ENCODE peak calls at places on chromosomes 5 and 9, in seven cellular contexts. O is heart left ventricle; L is mammary epithelial cell; J is A673; H is endodermal cell; S is SK-N-SH; Y is CD8-positive, alpha-beta T cell. F is an unnamed sample.
A peak's percentile ranks its signal among the peaks of the same experiment; 100 is the strongest.

GRCh38 chr5:114305402-114306207 is 56.3 kb upstream of the KCNN2 start:
- DNase-seq in S (no peak), O (no peak), J (peak; percentile 8), Y (no peak), L (peak; percentile 6), H (peak; percentile 67), F (no peak)

GRCh38 chr5:16741007-16741406 is 124.2 kb upstream of the RETREG1 start:
- DNase-seq in H (no peak), O (no peak), S (peak; percentile 50), Y (no peak), L (peak; percentile 89), J (no peak), F (no peak)

GRCh38 chr5:24535646-24536045 is 109.1 kb downstream of the CDH10 start:
- DNase-seq in J (peak; percentile 48), Y (no peak), H (no peak), S (no peak), O (no peak), L (no peak), F (no peak)

GRCh38 chr9:37062331-37062730 is 28.3 kb upstream of the PAX5 start:
- DNase-seq in L (no peak), J (no peak), O (no peak), H (no peak), S (no peak), Y (no peak), F (no peak)

GRCh38 chr5:176438959-176439757 is 9.0 kb upstream of the FAF2 start:
- DNase-seq in J (no peak), S (no peak), O (no peak), H (peak; percentile 55), Y (no peak), L (peak; percentile 70), F (no peak)

GRCh38 chr5:157361865-157362465 is 96.0 kb downstream of the CYFIP2 start:
- DNase-seq in H (no peak), O (no peak), S (peak; percentile 16), Y (no peak), L (no peak), J (no peak), F (no peak)

GRCh38 chr9:122498883-122499288 is 11.7 kb upstream of the OR1J2 start:
- DNase-seq in J (peak; percentile 76), Y (no peak), O (no peak), L (peak; percentile 86), H (peak; percentile 79), S (peak; percentile 45), F (peak; percentile 28)

GRCh38 chr5:180718810-180719453 is 20.9 kb downstream of the OR2Y1 start:
- DNase-seq in Y (peak; percentile 13), H (peak; percentile 72), L (peak; percentile 16), S (peak; percentile 16), O (no peak), J (peak; percentile 46), F (peak; percentile 44)

GRCh38 chr9:88801214-88801796 is 190.0 kb upstream of the S1PR3 start:
- DNase-seq in Y (no peak), L (no peak), H (no peak), O (no peak), S (no peak), J (no peak), F (no peak)

GRCh38 chr5:173534664-173535063 is 81.8 kb downstream of the BOD1 start:
- DNase-seq in Y (no peak), H (no peak), L (no peak), S (no peak), J (no peak), O (no peak), F (no peak)

GRCh38 chr5:2750758-2751464 is 566 bp downstream of the IRX2 start:
- DNase-seq in S (no peak), L (peak; percentile 34), J (no peak), O (peak; percentile 65), Y (no peak), H (peak; percentile 80), F (no peak)

GRCh38 chr9:68631811-68632210 is 73.2 kb upstream of the PIP5K1B start:
- DNase-seq in H (no peak), Y (no peak), L (no peak), J (no peak), S (no peak), O (no peak), F (no peak)

GRCh38 chr5:112626079-112626478 is 111.6 kb upstream of the APC start:
- DNase-seq in J (no peak), Y (no peak), O (no peak), H (no peak), L (no peak), S (no peak), F (no peak)

GRCh38 chr5:174571662-174572397 is 152.6 kb upstream of the MSX2 start:
- DNase-seq in O (peak; percentile 57), S (peak; percentile 45), Y (no peak), J (peak; percentile 86), H (peak; percentile 84), L (peak; percentile 85), F (no peak)

GRCh38 chr5:72363146-72363802 is 43.1 kb downstream of the PTCD2 start:
- DNase-seq in O (no peak), J (peak; percentile 52), L (peak; percentile 79), H (peak; percentile 60), Y (no peak), S (no peak), F (no peak)

GRCh38 chr5:77973253-77973609 is 197.1 kb upstream of the TBCA start:
- DNase-seq in L (no peak), O (no peak), H (peak; percentile 89), Y (no peak), S (no peak), J (peak; percentile 28), F (no peak)

GRCh38 chr5:17154211-17154996 is 63.0 kb upstream of the BASP1 start:
- DNase-seq in L (peak; percentile 91), O (no peak), J (no peak), Y (no peak), S (no peak), H (peak; percentile 77), F (no peak)

GRCh38 chr5:39137391-39138181 is 63.4 kb upstream of the RICTOR start:
- DNase-seq in J (peak; percentile 5), S (no peak), L (no peak), H (no peak), O (no peak), Y (no peak), F (no peak)

GRCh38 chr9:128370367-128370751 is 815 bp upstream of the URM1 start:
- DNase-seq in H (no peak), L (peak; percentile 46), O (no peak), J (no peak), S (no peak), Y (no peak), F (no peak)

GRCh38 chr9:136759436-136760325 is 1.6 kb upstream of the LCN8 start:
- DNase-seq in Y (no peak), J (no peak), O (peak; percentile 61), H (no peak), S (no peak), L (no peak), F (no peak)

GRCh38 chr5:68949711-68950110 is 144.1 kb upstream of the SLC30A5 start:
- DNase-seq in J (no peak), S (no peak), O (no peak), H (peak; percentile 71), L (no peak), Y (no peak), F (no peak)

GRCh38 chr9:121676916-121677315 is 25.5 kb downstream of the DAB2IP start:
- DNase-seq in S (no peak), J (no peak), L (no peak), O (peak; percentile 29), Y (no peak), H (no peak), F (no peak)

GRCh38 chr9:112348257-112348992 is 15.0 kb upstream of the PTBP3 start:
- DNase-seq in O (peak; percentile 95), S (peak; percentile 61), L (peak; percentile 56), Y (peak; percentile 19), J (peak; percentile 94), H (peak; percentile 76), F (peak; percentile 69)

GRCh38 chr5:42855811-42856210 is 44.1 kb upstream of the SELENOP start:
- DNase-seq in S (no peak), L (no peak), Y (no peak), O (no peak), H (no peak), J (no peak), F (no peak)

GRCh38 chr5:9387879-9388278 is 158.0 kb downstream of the SEMA5A start:
- DNase-seq in L (no peak), H (no peak), J (no peak), O (no peak), S (no peak), Y (no peak), F (no peak)

GRCh38 chr9:90642570-90643539 is at the start of gene DIRAS2:
- DNase-seq in H (peak; percentile 89), L (peak; percentile 59), S (peak; percentile 85), Y (no peak), O (peak; percentile 72), J (peak; percentile 67), F (peak; percentile 1)

DNA sequence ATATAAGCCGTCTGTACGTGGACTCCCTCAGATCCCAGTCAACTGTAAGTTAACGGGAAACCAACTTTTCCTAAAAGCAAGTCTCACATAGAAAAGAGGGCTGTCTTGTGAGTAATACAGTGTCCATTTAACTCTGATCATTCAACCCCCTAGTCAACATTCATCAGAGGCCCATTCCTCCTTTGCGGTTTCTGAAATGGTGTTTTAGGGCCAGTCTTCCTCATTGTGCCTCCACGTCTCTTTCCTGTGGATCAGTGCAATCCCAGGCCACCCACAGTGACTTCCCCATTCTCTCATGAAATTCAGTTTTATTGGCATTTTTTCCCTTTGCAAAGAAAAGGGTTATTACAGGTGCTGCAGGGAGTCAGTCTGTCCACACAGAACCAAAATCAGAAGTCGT is 261.8 kb downstream of the NR3C1 start:
- DNase-seq in H (no peak), O (no peak), J (no peak), S (no peak), L (no peak), Y (no peak), F (no peak)
- H3K4me1 ChIP-seq in H (no peaks in the 10 kb centered on the region), O (peaks cover 60% of the 10 kb centered on the region), J (no peaks in the 10 kb centered on the region), S (peaks cover 5% of the 10 kb centered on the region), L (peaks cover 38% of the 10 kb centered on the region), Y (no peaks in the 10 kb centered on the region), F (no peaks in the 10 kb centered on the region)

GRCh38 chr9:133043449-133044035 is 12.7 kb downstream of the GTF3C5 start:
- DNase-seq in H (no peak), Y (no peak), S (no peak), L (no peak), O (no peak), J (no peak), F (no peak)
- H3K36me3 ChIP-seq in H (peaks cover 82% of the 10 kb centered on the region), Y (peaks cover 37% of the 10 kb centered on the region), S (peaks cover 49% of the 10 kb centered on the region), L (peaks cover 19% of the 10 kb centered on the region), O (peaks cover 2% of the 10 kb centered on the region), J (peaks cover 48% of the 10 kb centered on the region), F (peaks cover 15% of the 10 kb centered on the region)

DNA sequence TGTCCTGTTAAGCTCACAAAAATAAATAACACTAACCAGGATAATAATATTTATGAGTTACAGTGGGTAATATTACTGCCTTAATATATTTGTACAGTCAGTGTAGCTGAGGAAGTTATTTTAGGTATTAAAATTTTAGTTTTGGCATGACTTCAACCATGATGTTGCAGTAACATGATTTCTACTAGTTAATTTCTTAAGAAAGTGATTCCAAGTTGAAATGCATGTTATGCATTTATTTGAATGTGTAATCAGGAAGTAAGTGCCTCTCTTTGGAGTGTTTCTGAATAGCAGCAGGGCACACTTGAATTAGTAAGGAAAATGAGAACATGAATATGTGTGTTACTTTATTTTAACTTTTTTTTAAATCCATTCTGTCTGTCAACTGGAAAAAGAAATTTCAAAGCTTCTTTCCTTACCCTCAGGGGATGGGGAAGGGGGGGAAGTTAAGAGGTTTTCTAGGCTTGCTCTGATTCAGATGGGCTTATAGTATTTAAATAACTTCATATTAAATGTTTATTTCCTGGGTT is 40.3 kb downstream of the CTNNA1 start:
- DNase-seq in Y (no peak), J (peak; percentile 88), S (no peak), H (no peak), O (no peak), L (no peak), F (no peak)
- H3K4me1 ChIP-seq in Y (peaks cover 17% of the 10 kb centered on the region), J (peaks cover 24% of the 10 kb centered on the region), S (peaks cover 3% of the 10 kb centered on the region), H (no peaks in the 10 kb centered on the region), O (peaks cover 79% of the 10 kb centered on the region), L (no peaks in the 10 kb centered on the region), F (peaks cover 4% of the 10 kb centered on the region)

GRCh38 chr9:19378647-19379046 is 1.4 kb downstream of the RPS6 start:
- DNase-seq in J (no peak), O (no peak), L (no peak), H (no peak), Y (no peak), S (no peak), F (no peak)
- H3K36me3 ChIP-seq in J (peaks cover 53% of the 10 kb centered on the region), O (no peaks in the 10 kb centered on the region), L (peaks cover 52% of the 10 kb centered on the region), H (peaks cover 58% of the 10 kb centered on the region), Y (peaks cover 29% of the 10 kb centered on the region), S (peaks cover 56% of the 10 kb centered on the region), F (peaks cover 29% of the 10 kb centered on the region)